ENCODE peak calls at places on chromosomes 5 and 9, in nine cellular contexts. One of them, this sample, is unnamed.

GRCh38 chr9:37929441-37929895 is 25.5 kb upstream of the SLC25A51 start:
- DNase-seq in A549: no peak
- DNase-seq in stomach: no peak
- DNase-seq in GM12891: no peak
- DNase-seq in sigmoid colon: no peak
- DNase-seq in heart left ventricle: no peak
- DNase-seq in NB4: peak; percentile 44
- DNase-seq in right lobe of liver: no peak
- DNase-seq in IMR-90: peak; percentile 66
- DNase-seq in this sample: no peak

GRCh38 chr9:19186240-19186639 is 44.3 kb upstream of the DENND4C start:
- DNase-seq in NB4: no peak
- DNase-seq in right lobe of liver: no peak
- DNase-seq in GM12891: no peak
- DNase-seq in stomach: no peak
- DNase-seq in IMR-90: no peak
- DNase-seq in A549: peak; percentile 34
- DNase-seq in heart left ventricle: no peak
- DNase-seq in sigmoid colon: no peak
- DNase-seq in this sample: no peak

GRCh38 chr5:6280425-6281100 is 97.8 kb downstream of the MED10 start:
- DNase-seq in stomach: no peak
- DNase-seq in GM12891: no peak
- DNase-seq in NB4: no peak
- DNase-seq in heart left ventricle: no peak
- DNase-seq in sigmoid colon: no peak
- DNase-seq in IMR-90: no peak
- DNase-seq in right lobe of liver: no peak
- DNase-seq in A549: no peak
- DNase-seq in this sample: no peak

GRCh38 chr5:170467000-170467707 is 36.7 kb upstream of the KCNIP1 start:
- DNase-seq in GM12891: no peak
- DNase-seq in IMR-90: peak; percentile 90
- DNase-seq in right lobe of liver: no peak
- DNase-seq in sigmoid colon: no peak
- DNase-seq in stomach: no peak
- DNase-seq in A549: peak; percentile 63
- DNase-seq in NB4: peak; percentile 69
- DNase-seq in heart left ventricle: no peak
- DNase-seq in this sample: no peak

GRCh38 chr9:74696520-74696919 is 191.2 kb downstream of the TRPM6 start:
- DNase-seq in A549: no peak
- DNase-seq in NB4: no peak
- DNase-seq in sigmoid colon: no peak
- DNase-seq in heart left ventricle: no peak
- DNase-seq in IMR-90: no peak
- DNase-seq in GM12891: no peak
- DNase-seq in right lobe of liver: no peak
- DNase-seq in stomach: no peak
- DNase-seq in this sample: no peak

GRCh38 chr9:94441796-94442195 is 113.1 kb upstream of the PCAT7 start:
- DNase-seq in IMR-90: no peak
- DNase-seq in right lobe of liver: no peak
- DNase-seq in NB4: no peak
- DNase-seq in A549: no peak
- DNase-seq in heart left ventricle: no peak
- DNase-seq in GM12891: no peak
- DNase-seq in stomach: no peak
- DNase-seq in sigmoid colon: no peak
- DNase-seq in this sample: no peak

GRCh38 chr5:173781826-173782670 is 106.1 kb upstream of the CPEB4 start:
- DNase-seq in NB4: peak; percentile 87
- DNase-seq in A549: peak; percentile 91
- DNase-seq in GM12891: no peak
- DNase-seq in heart left ventricle: peak; percentile 76
- DNase-seq in IMR-90: peak; percentile 94
- DNase-seq in sigmoid colon: peak; percentile 90
- DNase-seq in right lobe of liver: peak; percentile 73
- DNase-seq in stomach: peak; percentile 77
- DNase-seq in this sample: peak; percentile 80

GRCh38 chr5:27328480-27328879 is 290.1 kb upstream of the CDH9 start:
- DNase-seq in right lobe of liver: no peak
- DNase-seq in IMR-90: peak; percentile 93
- DNase-seq in sigmoid colon: no peak
- DNase-seq in stomach: no peak
- DNase-seq in A549: peak; percentile 33
- DNase-seq in GM12891: no peak
- DNase-seq in NB4: no peak
- DNase-seq in heart left ventricle: no peak
- DNase-seq in this sample: no peak

DNA sequence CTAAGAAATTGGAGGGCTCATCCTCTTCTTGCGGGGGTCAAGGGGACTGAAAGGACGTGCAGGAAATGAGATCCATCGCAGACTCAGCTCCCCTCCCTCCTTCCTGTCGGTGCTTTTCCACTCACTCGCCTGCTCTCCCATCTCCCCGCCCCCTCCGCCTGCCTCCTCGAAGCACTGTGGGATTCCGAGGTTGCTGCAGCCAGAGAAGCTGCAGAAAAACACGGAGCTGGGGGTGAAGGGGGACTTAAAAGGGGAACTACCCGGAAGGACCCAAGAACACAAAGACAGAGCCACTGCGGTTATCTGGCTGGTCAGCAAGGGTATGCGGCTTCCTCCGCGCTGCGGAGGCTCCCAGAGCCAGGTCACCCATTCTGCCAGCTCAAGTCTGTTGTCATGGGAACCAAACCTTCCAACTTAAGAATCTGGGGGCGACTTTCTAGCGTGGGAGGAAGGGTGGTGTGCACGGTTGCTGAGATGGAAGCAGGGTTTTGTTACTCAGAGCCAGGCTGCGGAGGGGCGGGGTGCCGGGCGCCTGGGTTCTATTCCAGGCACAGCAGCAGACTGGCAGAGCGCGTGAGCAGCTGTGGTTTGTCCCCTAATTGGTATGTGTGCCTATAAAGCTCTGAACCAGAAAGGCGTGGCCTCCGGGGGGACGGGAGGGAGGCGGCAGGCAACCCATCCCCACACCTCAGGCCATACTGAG is 24.9 kb downstream of the PCDHGC5 start:
- DNase-seq in IMR-90: peak; percentile 87
- DNase-seq in right lobe of liver: peak; percentile 74
- DNase-seq in stomach: no peak
- DNase-seq in sigmoid colon: peak; percentile 94
- DNase-seq in NB4: peak; percentile 33
- DNase-seq in GM12891: no peak
- DNase-seq in A549: no peak
- DNase-seq in heart left ventricle: peak; percentile 85
- DNase-seq in this sample: peak; percentile 83
- TF ChIP-seq POLR2A in IMR-90: peak; percentile 56
- TF ChIP-seq POLR2A in right lobe of liver: no peak
- TF ChIP-seq POLR2A in stomach: no peak
- TF ChIP-seq POLR2A in sigmoid colon: no peak
- TF ChIP-seq POLR2A in NB4: no peak
- TF ChIP-seq POLR2A in GM12891: no peak
- TF ChIP-seq POLR2A in A549: no peak
- TF ChIP-seq POLR2A in heart left ventricle: no peak
- TF ChIP-seq POLR2A in this sample: peak; percentile 45

GRCh38 chr5:138180183-138180782 is 1.4 kb downstream of the KIF20A start:
- DNase-seq in right lobe of liver: no peak
- DNase-seq in stomach: no peak
- DNase-seq in A549: peak; percentile 81
- DNase-seq in sigmoid colon: no peak
- DNase-seq in GM12891: no peak
- DNase-seq in NB4: peak; percentile 90
- DNase-seq in heart left ventricle: no peak
- DNase-seq in IMR-90: peak; percentile 64
- DNase-seq in this sample: no peak

GRCh38 chr5:138180841-138181240 is 1.9 kb downstream of the KIF20A start:
- DNase-seq in A549: no peak
- DNase-seq in NB4: no peak
- DNase-seq in heart left ventricle: no peak
- DNase-seq in stomach: no peak
- DNase-seq in GM12891: no peak
- DNase-seq in sigmoid colon: no peak
- DNase-seq in right lobe of liver: no peak
- DNase-seq in IMR-90: no peak
- DNase-seq in this sample: no peak

GRCh38 chr5:138177936-138178515 is 404 bp downstream of the BRD8 start:
- DNase-seq in stomach: peak; percentile 31
- DNase-seq in NB4: peak; percentile 39
- DNase-seq in heart left ventricle: no peak
- DNase-seq in GM12891: no peak
- DNase-seq in sigmoid colon: no peak
- DNase-seq in right lobe of liver: peak; percentile 49
- DNase-seq in IMR-90: peak; percentile 18
- DNase-seq in A549: peak; percentile 22
- DNase-seq in this sample: no peak

GRCh38 chr5:138179277-138179857 is 455 bp downstream of the KIF20A start:
- DNase-seq in stomach: no peak
- DNase-seq in NB4: peak; percentile 60
- DNase-seq in IMR-90: no peak
- DNase-seq in A549: peak; percentile 6
- DNase-seq in GM12891: no peak
- DNase-seq in sigmoid colon: no peak
- DNase-seq in heart left ventricle: no peak
- DNase-seq in right lobe of liver: no peak
- DNase-seq in this sample: no peak

DNA sequence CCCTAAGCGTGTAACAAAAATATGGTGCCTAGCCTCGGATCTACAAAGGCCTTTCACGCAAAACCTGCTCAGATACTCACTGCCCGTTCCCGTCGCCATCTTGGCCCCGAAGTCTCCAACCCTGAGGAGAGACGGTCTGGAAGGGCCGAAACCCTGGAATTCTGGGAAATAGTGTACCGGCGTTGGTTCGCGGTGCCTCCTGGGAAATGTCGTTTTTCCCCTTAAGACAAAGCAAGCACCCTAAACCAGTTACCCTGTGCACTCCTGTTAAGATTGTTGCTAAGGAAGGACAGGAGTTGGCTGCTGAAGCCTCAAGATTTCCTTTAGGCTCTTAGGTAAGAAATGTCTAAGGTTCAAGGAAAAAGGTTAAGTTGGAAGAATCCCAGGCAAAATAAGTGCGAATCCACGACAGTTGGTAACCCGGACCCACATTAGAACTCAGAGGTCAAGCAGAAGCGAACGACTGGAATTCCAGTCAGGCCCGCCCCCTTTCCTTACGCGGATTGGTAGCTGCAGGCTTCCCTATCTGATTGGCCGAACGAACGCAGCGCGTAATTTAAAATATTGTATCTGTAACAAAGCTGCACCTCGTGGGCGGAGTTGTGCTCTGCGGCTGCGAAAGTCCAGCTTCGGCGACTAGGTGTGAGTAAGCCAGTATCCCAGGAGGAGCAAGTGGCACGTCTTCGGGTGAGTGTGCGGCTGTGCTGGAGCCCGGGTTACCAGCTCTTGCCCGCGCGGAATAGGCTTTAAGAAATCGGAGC is at the start of the genes BRD8 and KIF20A:
- DNase-seq in sigmoid colon: peak; percentile 98
- DNase-seq in stomach: peak; percentile 95
- DNase-seq in NB4: peak; percentile 98
- DNase-seq in A549: peak; percentile 97
- DNase-seq in right lobe of liver: peak; percentile 94
- DNase-seq in heart left ventricle: peak; percentile 97
- DNase-seq in GM12891: peak; percentile 48
- DNase-seq in IMR-90: peak; percentile 94
- DNase-seq in this sample: peak; percentile 93
- TF ChIP-seq POLR2A in sigmoid colon: no peak
- TF ChIP-seq POLR2A in stomach: no peak
- TF ChIP-seq POLR2A in NB4: peak; percentile 83
- TF ChIP-seq POLR2A in A549: peak; percentile 80
- TF ChIP-seq POLR2A in right lobe of liver: peak; percentile 18
- TF ChIP-seq POLR2A in heart left ventricle: no peak
- TF ChIP-seq POLR2A in GM12891: peak; percentile 82
- TF ChIP-seq POLR2A in IMR-90: peak; percentile 76
- TF ChIP-seq POLR2A in this sample: peak; percentile 50

GRCh38 chr9:108272350-108272899 is 583.4 kb downstream of the ACTL7B start:
- DNase-seq in GM12891: no peak
- DNase-seq in A549: peak; percentile 61
- DNase-seq in heart left ventricle: peak; percentile 31
- DNase-seq in IMR-90: peak; percentile 39
- DNase-seq in stomach: peak; percentile 62
- DNase-seq in right lobe of liver: peak; percentile 63
- DNase-seq in sigmoid colon: peak; percentile 72
- DNase-seq in NB4: peak; percentile 53
- DNase-seq in this sample: peak; percentile 16

GRCh38 chr9:108271236-108271635 is 584.5 kb downstream of the ACTL7B start:
- DNase-seq in heart left ventricle: no peak
- DNase-seq in GM12891: no peak
- DNase-seq in IMR-90: no peak
- DNase-seq in NB4: no peak
- DNase-seq in A549: no peak
- DNase-seq in sigmoid colon: no peak
- DNase-seq in right lobe of liver: no peak
- DNase-seq in stomach: no peak
- DNase-seq in this sample: no peak

GRCh38 chr9:108269421-108269820 is 586.4 kb downstream of the ACTL7B start:
- DNase-seq in NB4: peak; percentile 11
- DNase-seq in stomach: no peak
- DNase-seq in heart left ventricle: no peak
- DNase-seq in right lobe of liver: no peak
- DNase-seq in A549: no peak
- DNase-seq in sigmoid colon: no peak
- DNase-seq in IMR-90: no peak
- DNase-seq in GM12891: no peak
- DNase-seq in this sample: no peak

GRCh38 chr9:108271646-108272349 is 584.0 kb downstream of the ACTL7B start:
- DNase-seq in stomach: peak; percentile 57
- DNase-seq in A549: peak; percentile 32
- DNase-seq in heart left ventricle: no peak
- DNase-seq in GM12891: no peak
- DNase-seq in IMR-90: peak; percentile 88
- DNase-seq in right lobe of liver: no peak
- DNase-seq in sigmoid colon: no peak
- DNase-seq in NB4: no peak
- DNase-seq in this sample: no peak

DNA sequence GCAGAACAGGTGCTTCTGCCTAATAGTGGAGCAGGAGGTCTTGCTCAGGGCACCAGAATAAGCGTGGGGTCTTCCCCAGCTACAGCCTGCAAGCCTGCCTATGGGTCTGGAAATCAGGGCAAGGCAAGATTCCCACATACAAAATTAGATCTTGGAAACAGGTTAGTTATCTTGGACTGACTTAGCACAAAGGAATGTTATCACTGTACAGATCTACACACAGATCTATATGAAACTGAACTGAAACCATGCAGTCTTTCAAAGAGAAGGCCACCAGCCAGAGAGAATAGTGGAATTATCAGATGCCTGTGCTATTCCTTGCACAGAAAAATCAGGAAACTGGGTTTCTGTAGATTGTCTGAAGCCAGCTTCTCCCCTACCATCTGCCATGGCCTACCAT is 585.7 kb downstream of the ACTL7B start:
- DNase-seq in heart left ventricle: no peak
- DNase-seq in NB4: no peak
- DNase-seq in A549: no peak
- DNase-seq in GM12891: no peak
- DNase-seq in stomach: no peak
- DNase-seq in sigmoid colon: no peak
- DNase-seq in IMR-90: peak; percentile 38
- DNase-seq in right lobe of liver: no peak
- DNase-seq in this sample: no peak
- TF ChIP-seq POLR2A in heart left ventricle: no peak
- TF ChIP-seq POLR2A in NB4: no peak
- TF ChIP-seq POLR2A in A549: no peak
- TF ChIP-seq POLR2A in GM12891: no peak
- TF ChIP-seq POLR2A in stomach: no peak
- TF ChIP-seq POLR2A in sigmoid colon: no peak
- TF ChIP-seq POLR2A in IMR-90: no peak
- TF ChIP-seq POLR2A in right lobe of liver: no peak
- TF ChIP-seq POLR2A in this sample: no peak

GRCh38 chr5:179731791-179732411 is 721 bp upstream of the MAML1 start:
- DNase-seq in NB4: peak; percentile 85
- DNase-seq in GM12891: no peak
- DNase-seq in heart left ventricle: peak; percentile 11
- DNase-seq in IMR-90: peak; percentile 89
- DNase-seq in sigmoid colon: peak; percentile 69
- DNase-seq in right lobe of liver: peak; percentile 43
- DNase-seq in A549: no peak
- DNase-seq in stomach: no peak
- DNase-seq in this sample: peak; percentile 49
- TF ChIP-seq POLR2A in NB4: no peak
- TF ChIP-seq POLR2A in GM12891: no peak
- TF ChIP-seq POLR2A in heart left ventricle: no peak
- TF ChIP-seq POLR2A in IMR-90: no peak
- TF ChIP-seq POLR2A in sigmoid colon: no peak
- TF ChIP-seq POLR2A in right lobe of liver: no peak
- TF ChIP-seq POLR2A in A549: no peak
- TF ChIP-seq POLR2A in stomach: no peak
- TF ChIP-seq POLR2A in this sample: no peak